ENCODE peak calls at places on chromosomes 3 and 15, in four cellular contexts. One of them, this sample, is unnamed.

GRCh38 chr3:65732060-65732933 is 306.4 kb downstream of the MAGI1 start:
- DNase-seq in epithelial cell of prostate: no peak
- DNase-seq in fibroblast of the conjunctiva: peak; percentile 41
- DNase-seq in psoas muscle: no peak
- DNase-seq in this sample: no peak

GRCh38 chr15:101613130-101614000 is 38.8 kb downstream of the TM2D3 start:
- DNase-seq in epithelial cell of prostate: peak; percentile 5
- DNase-seq in fibroblast of the conjunctiva: peak; percentile 8
- DNase-seq in psoas muscle: peak; percentile 96
- DNase-seq in this sample: no peak

GRCh38 chr3:108006077-108006675 is 84.7 kb downstream of the CD47 start:
- DNase-seq in epithelial cell of prostate: peak; percentile 67
- DNase-seq in fibroblast of the conjunctiva: no peak
- DNase-seq in psoas muscle: no peak
- DNase-seq in this sample: peak; percentile 86

GRCh38 chr3:166810741-166811445 is 569.2 kb downstream of the ZBBX start:
- DNase-seq in epithelial cell of prostate: no peak
- DNase-seq in fibroblast of the conjunctiva: no peak
- DNase-seq in psoas muscle: no peak
- DNase-seq in this sample: no peak

GRCh38 chr3:126004692-126005091 is 35.7 kb downstream of the ROPN1B start:
- DNase-seq in epithelial cell of prostate: no peak
- DNase-seq in fibroblast of the conjunctiva: no peak
- DNase-seq in psoas muscle: no peak
- DNase-seq in this sample: no peak

GRCh38 chr3:197298858-197299854 is 744 bp upstream of the DLG1 start:
- DNase-seq in epithelial cell of prostate: no peak
- DNase-seq in fibroblast of the conjunctiva: no peak
- DNase-seq in psoas muscle: peak; percentile 63
- DNase-seq in this sample: peak; percentile 81

GRCh38 chr15:71685420-71685993 is 124.8 kb upstream of the NR2E3 start:
- DNase-seq in epithelial cell of prostate: no peak
- DNase-seq in fibroblast of the conjunctiva: no peak
- DNase-seq in psoas muscle: no peak
- DNase-seq in this sample: no peak

GRCh38 chr15:79090487-79091203 is at the start of gene RASGRF1:
- DNase-seq in epithelial cell of prostate: no peak
- DNase-seq in fibroblast of the conjunctiva: no peak
- DNase-seq in psoas muscle: no peak
- DNase-seq in this sample: peak; percentile 71

GRCh38 chr3:161576733-161577510 is 80.3 kb downstream of the OTOL1 start:
- DNase-seq in epithelial cell of prostate: no peak
- DNase-seq in fibroblast of the conjunctiva: no peak
- DNase-seq in psoas muscle: no peak
- DNase-seq in this sample: no peak

GRCh38 chr15:31080618-31081017 is 20.9 kb downstream of the TRPM1 start:
- DNase-seq in epithelial cell of prostate: no peak
- DNase-seq in fibroblast of the conjunctiva: no peak
- DNase-seq in psoas muscle: peak; percentile 76
- DNase-seq in this sample: peak; percentile 72

GRCh38 chr3:115095236-115095635 is 51.9 kb downstream of the ZBTB20 start:
- DNase-seq in epithelial cell of prostate: no peak
- DNase-seq in fibroblast of the conjunctiva: no peak
- DNase-seq in psoas muscle: no peak
- DNase-seq in this sample: no peak

GRCh38 chr15:57457726-57458125 is 81.4 kb downstream of the CGNL1 start:
- DNase-seq in epithelial cell of prostate: no peak
- DNase-seq in fibroblast of the conjunctiva: no peak
- DNase-seq in psoas muscle: no peak
- DNase-seq in this sample: no peak

GRCh38 chr3:14451844-14452533 is 49.6 kb downstream of the SLC6A6 start:
- DNase-seq in epithelial cell of prostate: no peak
- DNase-seq in fibroblast of the conjunctiva: peak; percentile 79
- DNase-seq in psoas muscle: peak; percentile 91
- DNase-seq in this sample: no peak

GRCh38 chr3:141366285-141367037 is 1.8 kb upstream of the ZBTB38 start:
- DNase-seq in epithelial cell of prostate: peak; percentile 31
- DNase-seq in fibroblast of the conjunctiva: peak; percentile 68
- DNase-seq in psoas muscle: no peak
- DNase-seq in this sample: peak; percentile 74

GRCh38 chr15:59892995-59893394 is 111.1 kb upstream of the FOXB1 start:
- DNase-seq in epithelial cell of prostate: no peak
- DNase-seq in fibroblast of the conjunctiva: no peak
- DNase-seq in psoas muscle: no peak
- DNase-seq in this sample: no peak

GRCh38 chr3:47491186-47491585 is 15.4 kb upstream of the SCAP start:
- DNase-seq in epithelial cell of prostate: no peak
- DNase-seq in fibroblast of the conjunctiva: no peak
- DNase-seq in psoas muscle: no peak
- DNase-seq in this sample: no peak

GRCh38 chr3:31908391-31909097 is 72.5 kb downstream of the OSBPL10 start:
- DNase-seq in epithelial cell of prostate: no peak
- DNase-seq in fibroblast of the conjunctiva: peak; percentile 16
- DNase-seq in psoas muscle: no peak
- DNase-seq in this sample: no peak

GRCh38 chr3:101903426-101903825 is 54.1 kb downstream of the NFKBIZ start:
- DNase-seq in epithelial cell of prostate: peak; percentile 62
- DNase-seq in fibroblast of the conjunctiva: no peak
- DNase-seq in psoas muscle: no peak
- DNase-seq in this sample: no peak

GRCh38 chr15:66196565-66196964 is 57.0 kb downstream of the MEGF11 start:
- DNase-seq in epithelial cell of prostate: peak; percentile 81
- DNase-seq in fibroblast of the conjunctiva: no peak
- DNase-seq in psoas muscle: no peak
- DNase-seq in this sample: no peak

GRCh38 chr15:24745276-24745675 is 69.7 kb downstream of the NPAP1 start:
- DNase-seq in epithelial cell of prostate: no peak
- DNase-seq in fibroblast of the conjunctiva: no peak
- DNase-seq in psoas muscle: no peak
- DNase-seq in this sample: no peak

GRCh38 chr3:21310176-21310575 is 440.8 kb downstream of the ZNF385D start:
- DNase-seq in epithelial cell of prostate: no peak
- DNase-seq in fibroblast of the conjunctiva: no peak
- DNase-seq in psoas muscle: no peak
- DNase-seq in this sample: no peak

GRCh38 chr3:192011137-192011536 is 550.2 kb downstream of the PYDC2 start:
- DNase-seq in epithelial cell of prostate: no peak
- DNase-seq in fibroblast of the conjunctiva: no peak
- DNase-seq in psoas muscle: no peak
- DNase-seq in this sample: no peak

GRCh38 chr15:48645558-48646330 is at the start of gene FBN1:
- DNase-seq in epithelial cell of prostate: no peak
- DNase-seq in fibroblast of the conjunctiva: peak; percentile 90
- DNase-seq in psoas muscle: peak; percentile 84
- DNase-seq in this sample: peak; percentile 84